ENCODE peak calls at places on chromosome 18, in ten cellular contexts. One of them, this sample, is unnamed.

GRCh38 chr18:11043694-11044093 is 105.7 kb downstream of the PIEZO2 start:
- DNase-seq in mesothelial cell of epicardium: no peak
- DNase-seq in bronchial epithelial cell: no peak
- DNase-seq in GM06990: no peak
- DNase-seq in fibroblast of pulmonary artery: no peak
- DNase-seq in GM20000: no peak
- DNase-seq in brain microvascular endothelial cell: no peak
- DNase-seq in AG04450: no peak
- DNase-seq in lower lobe of right lung: no peak
- DNase-seq in heart right ventricle: no peak
- DNase-seq in this sample: no peak

GRCh38 chr18:49400398-49401072 is 59.9 kb downstream of the DYM start:
- DNase-seq in mesothelial cell of epicardium: no peak
- DNase-seq in bronchial epithelial cell: no peak
- DNase-seq in GM06990: no peak
- DNase-seq in fibroblast of pulmonary artery: no peak
- DNase-seq in GM20000: no peak
- DNase-seq in brain microvascular endothelial cell: no peak
- DNase-seq in AG04450: no peak
- DNase-seq in lower lobe of right lung: no peak
- DNase-seq in heart right ventricle: no peak
- DNase-seq in this sample: no peak

GRCh38 chr18:55136864-55137263 is 177.6 kb upstream of the CCDC68 start:
- DNase-seq in mesothelial cell of epicardium: no peak
- DNase-seq in bronchial epithelial cell: peak
- DNase-seq in GM06990: no peak
- DNase-seq in fibroblast of pulmonary artery: peak
- DNase-seq in GM20000: no peak
- DNase-seq in brain microvascular endothelial cell: peak
- DNase-seq in AG04450: no peak
- DNase-seq in lower lobe of right lung: no peak
- DNase-seq in heart right ventricle: no peak
- DNase-seq in this sample: no peak

GRCh38 chr18:25814841-25815458 is 275.5 kb downstream of the SS18 start:
- DNase-seq in mesothelial cell of epicardium: no peak
- DNase-seq in bronchial epithelial cell: no peak
- DNase-seq in GM06990: no peak
- DNase-seq in fibroblast of pulmonary artery: no peak
- DNase-seq in GM20000: peak
- DNase-seq in brain microvascular endothelial cell: no peak
- DNase-seq in AG04450: no peak
- DNase-seq in lower lobe of right lung: no peak
- DNase-seq in heart right ventricle: no peak
- DNase-seq in this sample: no peak

GRCh38 chr18:68742206-68742605 is 27.3 kb upstream of the TMX3 start:
- DNase-seq in mesothelial cell of epicardium: no peak
- DNase-seq in bronchial epithelial cell: no peak
- DNase-seq in GM06990: no peak
- DNase-seq in fibroblast of pulmonary artery: no peak
- DNase-seq in GM20000: no peak
- DNase-seq in brain microvascular endothelial cell: no peak
- DNase-seq in AG04450: no peak
- DNase-seq in lower lobe of right lung: no peak
- DNase-seq in heart right ventricle: no peak
- DNase-seq in this sample: no peak

GRCh38 chr18:53219853-53220252 is 879.9 kb downstream of the DCC start:
- DNase-seq in mesothelial cell of epicardium: no peak
- DNase-seq in bronchial epithelial cell: peak
- DNase-seq in GM06990: no peak
- DNase-seq in fibroblast of pulmonary artery: no peak
- DNase-seq in GM20000: no peak
- DNase-seq in brain microvascular endothelial cell: no peak
- DNase-seq in AG04450: no peak
- DNase-seq in lower lobe of right lung: no peak
- DNase-seq in heart right ventricle: no peak
- DNase-seq in this sample: no peak

GRCh38 chr18:55857409-55857808 is 269.4 kb upstream of the TCF4 start:
- DNase-seq in mesothelial cell of epicardium: no peak
- DNase-seq in bronchial epithelial cell: peak
- DNase-seq in GM06990: no peak
- DNase-seq in fibroblast of pulmonary artery: no peak
- DNase-seq in GM20000: no peak
- DNase-seq in brain microvascular endothelial cell: no peak
- DNase-seq in AG04450: no peak
- DNase-seq in lower lobe of right lung: no peak
- DNase-seq in heart right ventricle: no peak
- DNase-seq in this sample: no peak

GRCh38 chr18:68431111-68431921 is 283.6 kb downstream of the TMX3 start:
- DNase-seq in mesothelial cell of epicardium: no peak
- DNase-seq in bronchial epithelial cell: no peak
- DNase-seq in GM06990: no peak
- DNase-seq in fibroblast of pulmonary artery: no peak
- DNase-seq in GM20000: no peak
- DNase-seq in brain microvascular endothelial cell: no peak
- DNase-seq in AG04450: no peak
- DNase-seq in lower lobe of right lung: no peak
- DNase-seq in heart right ventricle: no peak
- DNase-seq in this sample: no peak

GRCh38 chr18:32714571-32715148 is 58.2 kb downstream of the KLHL14 start:
- DNase-seq in mesothelial cell of epicardium: peak
- DNase-seq in bronchial epithelial cell: peak
- DNase-seq in GM06990: peak
- DNase-seq in fibroblast of pulmonary artery: peak
- DNase-seq in GM20000: peak
- DNase-seq in brain microvascular endothelial cell: peak
- DNase-seq in AG04450: peak
- DNase-seq in lower lobe of right lung: no peak
- DNase-seq in heart right ventricle: peak
- DNase-seq in this sample: no peak

GRCh38 chr18:80033181-80034067 is 810 bp upstream of the RBFA start:
- DNase-seq in mesothelial cell of epicardium: no peak
- DNase-seq in bronchial epithelial cell: peak
- DNase-seq in GM06990: no peak
- DNase-seq in fibroblast of pulmonary artery: peak
- DNase-seq in GM20000: no peak
- DNase-seq in brain microvascular endothelial cell: peak
- DNase-seq in AG04450: no peak
- DNase-seq in lower lobe of right lung: no peak
- DNase-seq in heart right ventricle: no peak
- DNase-seq in this sample: peak

GRCh38 chr18:53799134-53799533 is 425.3 kb downstream of the MBD2 start:
- DNase-seq in mesothelial cell of epicardium: no peak
- DNase-seq in bronchial epithelial cell: peak
- DNase-seq in GM06990: no peak
- DNase-seq in fibroblast of pulmonary artery: peak
- DNase-seq in GM20000: no peak
- DNase-seq in brain microvascular endothelial cell: peak
- DNase-seq in AG04450: no peak
- DNase-seq in lower lobe of right lung: no peak
- DNase-seq in heart right ventricle: no peak
- DNase-seq in this sample: no peak

GRCh38 chr18:78765637-78766281 is 213.9 kb upstream of the SALL3 start:
- DNase-seq in mesothelial cell of epicardium: no peak
- DNase-seq in bronchial epithelial cell: no peak
- DNase-seq in GM06990: no peak
- DNase-seq in fibroblast of pulmonary artery: no peak
- DNase-seq in GM20000: no peak
- DNase-seq in brain microvascular endothelial cell: no peak
- DNase-seq in AG04450: no peak
- DNase-seq in lower lobe of right lung: no peak
- DNase-seq in heart right ventricle: no peak
- DNase-seq in this sample: no peak
- TF ChIP-seq CTCF in mesothelial cell of epicardium: no peak
- TF ChIP-seq CTCF in bronchial epithelial cell: no peak
- TF ChIP-seq CTCF in GM06990: no peak
- TF ChIP-seq CTCF in fibroblast of pulmonary artery: no peak
- TF ChIP-seq CTCF in GM20000: no peak
- TF ChIP-seq CTCF in brain microvascular endothelial cell: no peak
- TF ChIP-seq CTCF in AG04450: no peak
- TF ChIP-seq CTCF in lower lobe of right lung: no peak
- TF ChIP-seq CTCF in heart right ventricle: no peak
- TF ChIP-seq CTCF in this sample: no peak

DNA sequence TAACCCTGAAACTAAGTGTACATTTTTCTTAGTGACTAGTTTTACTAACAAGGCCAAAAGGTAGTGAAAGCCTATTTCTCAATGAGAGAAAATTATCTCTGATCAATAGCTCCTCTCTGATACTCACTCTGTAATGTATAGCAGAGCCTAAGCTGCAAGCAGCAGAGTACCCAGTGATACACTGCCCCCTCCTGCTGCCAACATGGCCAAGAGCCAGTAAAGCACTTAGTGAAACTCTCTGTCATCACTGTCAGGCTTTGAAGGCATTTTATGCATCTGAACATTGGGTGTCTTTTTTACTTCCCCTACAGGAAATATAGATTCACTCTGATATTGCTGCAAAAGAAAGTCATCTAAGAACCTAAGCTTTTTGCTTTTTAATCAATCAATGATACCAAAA is 784.1 kb upstream of the CDH7 start:
- DNase-seq in mesothelial cell of epicardium: no peak
- DNase-seq in bronchial epithelial cell: peak
- DNase-seq in GM06990: no peak
- DNase-seq in fibroblast of pulmonary artery: no peak
- DNase-seq in GM20000: no peak
- DNase-seq in brain microvascular endothelial cell: no peak
- DNase-seq in AG04450: no peak
- DNase-seq in lower lobe of right lung: no peak
- DNase-seq in heart right ventricle: peak
- DNase-seq in this sample: no peak
- TF ChIP-seq CTCF in mesothelial cell of epicardium: no peak
- TF ChIP-seq CTCF in bronchial epithelial cell: no peak
- TF ChIP-seq CTCF in GM06990: no peak
- TF ChIP-seq CTCF in fibroblast of pulmonary artery: no peak
- TF ChIP-seq CTCF in GM20000: no peak
- TF ChIP-seq CTCF in brain microvascular endothelial cell: no peak
- TF ChIP-seq CTCF in AG04450: no peak
- TF ChIP-seq CTCF in lower lobe of right lung: no peak
- TF ChIP-seq CTCF in heart right ventricle: no peak
- TF ChIP-seq CTCF in this sample: no peak

DNA sequence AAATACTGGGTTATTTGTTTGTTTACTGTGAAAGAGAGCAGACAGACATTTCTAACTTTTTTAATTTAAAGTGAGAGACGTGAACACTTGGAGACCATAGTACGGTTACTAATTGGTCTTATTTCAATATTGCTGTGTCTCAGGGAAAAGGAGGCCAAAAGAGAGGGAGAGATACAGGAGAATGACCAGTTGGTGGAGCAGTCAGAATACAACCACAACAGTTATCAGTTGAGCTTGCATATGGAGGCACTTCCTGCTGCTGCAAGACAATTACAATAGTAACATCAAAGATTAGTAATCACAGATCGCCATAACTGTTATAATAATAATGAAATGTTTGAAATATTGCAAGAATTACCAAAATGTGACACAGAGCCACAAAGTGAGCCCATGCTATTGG is 58.2 kb downstream of the TWSG1 start:
- DNase-seq in mesothelial cell of epicardium: no peak
- DNase-seq in bronchial epithelial cell: peak
- DNase-seq in GM06990: no peak
- DNase-seq in fibroblast of pulmonary artery: peak
- DNase-seq in GM20000: no peak
- DNase-seq in brain microvascular endothelial cell: no peak
- DNase-seq in AG04450: no peak
- DNase-seq in lower lobe of right lung: no peak
- DNase-seq in heart right ventricle: no peak
- DNase-seq in this sample: no peak
- TF ChIP-seq CTCF in mesothelial cell of epicardium: no peak
- TF ChIP-seq CTCF in bronchial epithelial cell: peak
- TF ChIP-seq CTCF in GM06990: no peak
- TF ChIP-seq CTCF in fibroblast of pulmonary artery: no peak
- TF ChIP-seq CTCF in GM20000: no peak
- TF ChIP-seq CTCF in brain microvascular endothelial cell: peak
- TF ChIP-seq CTCF in AG04450: no peak
- TF ChIP-seq CTCF in lower lobe of right lung: no peak
- TF ChIP-seq CTCF in heart right ventricle: no peak
- TF ChIP-seq CTCF in this sample: no peak

DNA sequence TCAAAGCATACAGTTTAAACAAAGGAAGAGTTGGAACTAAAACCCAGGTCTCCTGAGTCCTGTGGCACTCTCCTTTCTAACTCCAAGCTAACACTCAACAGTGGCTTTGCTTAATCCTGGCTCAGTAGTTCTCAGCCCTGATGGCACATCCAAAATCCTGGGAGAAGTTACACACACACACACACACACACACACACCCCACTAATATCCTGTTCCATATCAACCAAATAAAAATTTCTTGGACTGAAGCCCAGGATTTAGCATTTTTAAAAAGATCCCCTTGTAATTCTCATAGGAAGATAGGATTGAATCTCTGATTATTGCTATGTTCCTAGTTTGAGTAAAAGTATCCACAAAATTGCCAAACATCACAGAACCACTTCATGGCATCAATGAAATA is 136.1 kb upstream of the RIOK3 start:
- DNase-seq in mesothelial cell of epicardium: no peak
- DNase-seq in bronchial epithelial cell: no peak
- DNase-seq in GM06990: no peak
- DNase-seq in fibroblast of pulmonary artery: no peak
- DNase-seq in GM20000: no peak
- DNase-seq in brain microvascular endothelial cell: no peak
- DNase-seq in AG04450: no peak
- DNase-seq in lower lobe of right lung: no peak
- DNase-seq in heart right ventricle: no peak
- DNase-seq in this sample: no peak
- TF ChIP-seq CTCF in mesothelial cell of epicardium: no peak
- TF ChIP-seq CTCF in bronchial epithelial cell: no peak
- TF ChIP-seq CTCF in GM06990: no peak
- TF ChIP-seq CTCF in fibroblast of pulmonary artery: no peak
- TF ChIP-seq CTCF in GM20000: no peak
- TF ChIP-seq CTCF in brain microvascular endothelial cell: no peak
- TF ChIP-seq CTCF in AG04450: no peak
- TF ChIP-seq CTCF in lower lobe of right lung: no peak
- TF ChIP-seq CTCF in heart right ventricle: no peak
- TF ChIP-seq CTCF in this sample: no peak